ENCODE peak calls at places on chromosomes 6 and 20, in eight cellular contexts. F is heart right ventricle, Y is hepatocyte, E is kidney, X is choroid plexus epithelial cell, O is psoas muscle, Q is brain microvascular endothelial cell, M is tibial artery. U is an unnamed sample.
A peak's percentile ranks its signal among the peaks of the same experiment; 100 is the strongest.

GRCh38 chr20:50216543-50217206 is 26.0 kb downstream of the CEBPB start:
- DNase-seq in F (no peak), Y (peak; percentile 81), E (no peak), X (no peak), O (no peak), Q (no peak), M (peak; percentile 52), U (no peak)

GRCh38 chr20:2874456-2874855 is 1.2 kb downstream of the PTPRA start:
- DNase-seq in F (no peak), Y (no peak), E (no peak), X (peak; percentile 25), O (no peak), Q (no peak), M (no peak), U (no peak)

GRCh38 chr6:95364016-95364604 is 213.2 kb upstream of the MANEA start:
- DNase-seq in F (no peak), Y (peak; percentile 28), E (no peak), X (peak; percentile 38), O (no peak), Q (no peak), M (no peak), U (no peak)

GRCh38 chr6:123240626-123241025 is 244.6 kb downstream of the CLVS2 start:
- DNase-seq in F (no peak), Y (no peak), E (no peak), X (no peak), O (no peak), Q (no peak), M (no peak), U (no peak)

GRCh38 chr6:124962617-124963415 is 579 bp downstream of the RNF217 start:
- DNase-seq in F (peak; percentile 36), Y (peak; percentile 65), E (peak; percentile 86), X (no peak), O (peak; percentile 68), Q (no peak), M (peak; percentile 78), U (peak; percentile 50)

GRCh38 chr20:12093062-12093796 is 175.5 kb downstream of the BTBD3 start:
- DNase-seq in F (no peak), Y (no peak), E (no peak), X (no peak), O (no peak), Q (no peak), M (no peak), U (no peak)

GRCh38 chr6:12725263-12725662 is 8.7 kb downstream of the PHACTR1 start:
- DNase-seq in F (no peak), Y (no peak), E (no peak), X (no peak), O (no peak), Q (no peak), M (no peak), U (no peak)

GRCh38 chr20:25320035-25320800 is 70.4 kb downstream of the ABHD12 start:
- DNase-seq in F (no peak), Y (no peak), E (peak; percentile 24), X (no peak), O (no peak), Q (no peak), M (peak; percentile 35), U (no peak)

GRCh38 chr6:47722178-47722577 is 23.8 kb downstream of the ADGRF4 start:
- DNase-seq in F (no peak), Y (no peak), E (no peak), X (no peak), O (no peak), Q (no peak), M (no peak), U (no peak)

GRCh38 chr20:35458388-35458787 is 3.0 kb downstream of the CEP250 start:
- DNase-seq in F (no peak), Y (no peak), E (no peak), X (no peak), O (no peak), Q (no peak), M (no peak), U (no peak)

GRCh38 chr6:89434954-89435353 is 2.0 kb downstream of the ANKRD6 start:
- DNase-seq in F (no peak), Y (no peak), E (no peak), X (no peak), O (no peak), Q (no peak), M (no peak), U (no peak)
- TF ChIP-seq CTCF in F (no peak), Y (no peak), E (no peak), X (no peak), O (no peak), Q (no peak), M (no peak), U (no peak)

DNA sequence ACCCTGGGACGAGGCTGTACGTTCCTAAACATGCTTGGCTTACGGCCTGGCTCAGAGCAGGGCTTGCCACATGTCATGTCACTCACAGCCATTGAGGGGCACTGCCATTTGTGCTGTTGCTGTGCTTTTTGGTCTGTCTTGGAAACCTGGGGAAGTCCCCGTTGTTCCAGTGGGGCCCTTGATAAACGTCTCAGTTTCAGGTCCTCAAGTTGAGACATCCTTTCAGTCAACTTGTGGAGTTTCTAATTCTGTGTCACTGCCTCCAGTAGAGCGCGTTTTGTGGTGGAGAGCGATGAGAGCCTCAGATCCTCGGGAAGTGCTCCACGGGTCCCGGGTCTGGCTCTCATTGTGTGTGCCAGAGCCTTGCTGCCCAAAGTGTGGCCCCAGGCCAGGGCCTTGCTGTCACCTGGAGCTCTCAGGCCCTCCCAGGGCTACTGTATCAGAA is 43.0 kb upstream of the CCR6 start:
- DNase-seq in F (no peak), Y (no peak), E (no peak), X (no peak), O (no peak), Q (no peak), M (no peak), U (no peak)
- TF ChIP-seq CTCF in F (no peak), Y (no peak), E (no peak), X (no peak), O (no peak), Q (no peak), M (no peak), U (no peak)

GRCh38 chr6:33000053-33000452 is 9.3 kb downstream of the HLA-DOA start:
- DNase-seq in F (no peak), Y (peak; percentile 39), E (no peak), X (peak; percentile 56), O (no peak), Q (no peak), M (no peak), U (peak; percentile 74)
- TF ChIP-seq CTCF in F (peak; percentile 46), Y (peak; percentile 28), E (peak; percentile 45), X (peak; percentile 47), O (no peak), Q (no peak), M (no peak), U (peak; percentile 70)

DNA sequence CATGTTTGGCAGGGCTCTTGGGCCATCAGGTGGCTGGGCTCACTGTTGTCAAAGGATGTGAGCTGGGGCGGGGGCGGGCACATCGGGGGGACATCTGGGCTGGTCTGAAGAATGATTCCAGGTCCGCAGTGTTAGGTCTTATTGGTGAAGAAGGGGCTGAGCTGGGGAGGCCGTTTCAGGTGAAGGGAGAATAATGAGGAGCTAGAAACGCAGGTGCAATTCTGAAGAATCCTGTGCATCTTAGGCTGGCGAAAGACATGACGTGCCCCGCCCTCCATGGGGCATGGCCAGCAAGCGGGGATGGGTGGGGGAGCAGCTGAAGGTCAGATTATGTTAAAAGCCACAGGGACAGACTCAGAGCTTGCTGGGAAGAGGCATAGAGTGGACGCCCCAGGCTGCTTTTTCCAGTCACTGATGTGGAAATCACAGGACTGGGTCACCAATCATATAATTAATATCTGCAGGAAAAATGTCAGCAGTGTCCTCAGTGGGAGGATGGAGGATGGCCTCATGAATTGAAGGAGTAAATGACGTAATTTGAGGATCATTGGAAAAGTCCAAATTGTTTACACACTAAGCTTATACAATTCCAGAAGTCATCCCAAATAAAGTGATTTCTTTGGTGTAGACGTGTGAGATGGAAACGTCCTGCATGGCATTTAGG is 109.4 kb upstream of the FRMD1 start:
- DNase-seq in F (no peak), Y (no peak), E (no peak), X (no peak), O (no peak), Q (no peak), M (peak; percentile 21), U (no peak)
- TF ChIP-seq CTCF in F (no peak), Y (no peak), E (no peak), X (no peak), O (no peak), Q (no peak), M (no peak), U (no peak)

GRCh38 chr20:31515775-31516107 is 1.5 kb downstream of the HM13 start:
- DNase-seq in F (no peak), Y (no peak), E (no peak), X (no peak), O (no peak), Q (no peak), M (no peak), U (no peak)

GRCh38 chr20:31516166-31516565 is 1.9 kb downstream of the HM13 start:
- DNase-seq in F (no peak), Y (no peak), E (no peak), X (no peak), O (no peak), Q (no peak), M (no peak), U (no peak)

GRCh38 chr20:31516651-31517050 is 2.4 kb downstream of the HM13 start:
- DNase-seq in F (no peak), Y (no peak), E (no peak), X (no peak), O (no peak), Q (no peak), M (no peak), U (no peak)

GRCh38 chr20:31515072-31515774 is 981 bp downstream of the HM13 start:
- DNase-seq in F (no peak), Y (no peak), E (no peak), X (no peak), O (no peak), Q (no peak), M (no peak), U (no peak)

DNA sequence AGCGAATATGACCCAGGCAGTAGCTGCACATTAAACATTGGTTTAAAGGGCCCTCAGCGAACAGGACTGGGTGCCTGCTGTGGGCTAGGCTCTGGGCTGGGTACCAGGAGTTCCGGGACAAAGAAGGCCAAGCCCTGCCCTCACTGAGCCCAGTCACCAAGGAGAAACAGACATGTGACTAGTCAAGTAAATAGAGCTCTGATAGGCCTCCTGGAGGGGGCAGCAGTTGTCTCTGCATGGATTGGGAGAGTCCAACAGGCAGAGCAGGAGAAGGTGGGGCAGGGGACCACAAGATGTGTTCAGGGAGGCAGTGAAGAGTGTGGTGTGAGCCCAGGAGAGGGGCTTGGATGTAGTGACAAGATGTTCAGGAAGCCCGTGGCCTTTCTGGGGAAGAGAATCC is 3.1 kb downstream of the HM13 start:
- DNase-seq in F (peak; percentile 19), Y (peak; percentile 71), E (no peak), X (peak; percentile 71), O (peak; percentile 65), Q (peak; percentile 45), M (peak; percentile 69), U (peak; percentile 61)
- TF ChIP-seq CTCF in F (peak; percentile 17), Y (no peak), E (no peak), X (peak; percentile 58), O (no peak), Q (peak; percentile 59), M (no peak), U (peak; percentile 18)

DNA sequence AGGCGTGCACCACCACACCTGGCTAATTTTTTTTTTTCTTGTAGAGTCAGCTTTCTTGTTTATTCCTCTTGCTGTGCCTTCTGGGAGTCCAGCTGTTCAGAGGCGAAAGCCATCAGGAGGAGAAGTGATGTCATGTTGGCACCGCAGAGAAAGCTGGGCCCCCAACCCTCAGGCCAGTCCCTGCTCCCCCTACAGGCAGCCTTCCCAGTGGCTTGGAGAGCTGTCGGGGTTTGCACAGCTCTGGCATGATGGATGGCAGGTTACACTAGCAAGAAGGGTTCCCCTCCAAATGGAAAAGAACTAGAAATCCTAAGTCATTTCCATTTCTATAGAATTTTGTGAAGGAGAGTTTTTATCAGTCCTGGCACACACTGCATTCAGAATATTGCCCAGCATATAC is 72.6 kb downstream of the C6orf52 start:
- DNase-seq in F (no peak), Y (no peak), E (no peak), X (no peak), O (no peak), Q (no peak), M (no peak), U (no peak)
- TF ChIP-seq CTCF in F (no peak), Y (no peak), E (no peak), X (no peak), O (no peak), Q (no peak), M (no peak), U (no peak)

U was measured in Calu3.